ENCODE peak calls at places on chromosomes 6 and 20, in six cellular contexts. F is AG04450; B is ovary; W is mesenchymal stem cell; G is CD8-positive, alpha-beta T cell; Z is tibial artery. D is an unnamed sample.

GRCh38 chr6:147624946-147625515 is 116.5 kb downstream of the SAMD5 start:
- DNase-seq in F (no peak), B (no peak), W (peak), G (no peak), Z (no peak), D (no peak)

GRCh38 chr20:25076731-25077609 is 5.0 kb downstream of the VSX1 start:
- DNase-seq in F (no peak), B (no peak), W (no peak), G (no peak), Z (no peak), D (no peak)

GRCh38 chr6:45495404-45496084 is 117.8 kb upstream of the SUPT3H start:
- DNase-seq in F (no peak), B (no peak), W (no peak), G (peak), Z (no peak), D (no peak)

GRCh38 chr20:35108921-35109320 is 16.3 kb upstream of the TRPC4AP start:
- DNase-seq in F (no peak), B (no peak), W (no peak), G (no peak), Z (no peak), D (no peak)

GRCh38 chr6:63584125-63584514 is 11.8 kb downstream of the LOC128125822 start:
- DNase-seq in F (no peak), B (no peak), W (no peak), G (no peak), Z (no peak), D (no peak)

GRCh38 chr6:119620846-119621570 is 271.4 kb upstream of the MAN1A1 start:
- DNase-seq in F (peak), B (no peak), W (peak), G (no peak), Z (no peak), D (no peak)

GRCh38 chr20:59084041-59084841 is 41.7 kb upstream of the PRELID3B start:
- DNase-seq in F (no peak), B (no peak), W (no peak), G (no peak), Z (no peak), D (no peak)

GRCh38 chr6:118216751-118217150 is 309.7 kb downstream of the SLC35F1 start:
- DNase-seq in F (no peak), B (no peak), W (no peak), G (no peak), Z (no peak), D (no peak)

GRCh38 chr6:42260424-42260888 is 42.8 kb upstream of the MRPS10 start:
- DNase-seq in F (no peak), B (no peak), W (peak), G (no peak), Z (no peak), D (no peak)

GRCh38 chr6:157069585-157069984 is 253.7 kb downstream of the TMEM242 start:
- DNase-seq in F (no peak), B (no peak), W (no peak), G (no peak), Z (no peak), D (no peak)
- H3K27ac ChIP-seq in F (no peak), B (peak), W (no peak), G (no peak), Z (no peak), D (no peak)

DNA sequence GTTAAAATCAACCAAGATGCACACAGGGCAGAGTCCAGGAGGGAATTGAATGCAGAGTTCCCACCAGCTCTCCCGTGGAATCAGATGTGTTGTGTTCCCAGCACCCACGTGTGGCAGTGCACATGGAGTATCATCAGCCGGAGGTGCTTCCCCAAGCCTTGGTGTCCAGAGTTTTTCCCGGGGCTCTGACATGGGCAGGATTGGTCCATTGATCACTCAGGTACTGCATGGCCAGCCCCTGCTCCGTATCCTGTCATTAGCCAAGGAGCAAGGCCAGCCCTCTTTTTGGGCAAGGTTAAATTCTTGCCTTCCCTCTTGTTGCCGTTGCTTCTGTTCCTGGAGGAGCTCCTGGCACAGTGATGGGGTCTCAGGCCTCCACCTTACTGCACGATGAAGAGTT is 28.6 kb upstream of the SLC22A1 start:
- DNase-seq in F (no peak), B (no peak), W (no peak), G (no peak), Z (no peak), D (no peak)
- H3K27ac ChIP-seq in F (no peak), B (no peak), W (no peak), G (no peak), Z (no peak), D (no peak)

GRCh38 chr6:152094992-152095592 is 287.6 kb downstream of the ESR1 start:
- DNase-seq in F (peak), B (peak), W (peak), G (no peak), Z (peak), D (no peak)

GRCh38 chr6:152098683-152099082 is 291.2 kb downstream of the ESR1 start:
- DNase-seq in F (no peak), B (no peak), W (no peak), G (no peak), Z (no peak), D (no peak)

GRCh38 chr6:152094276-152094675 is 286.8 kb downstream of the ESR1 start:
- DNase-seq in F (no peak), B (no peak), W (no peak), G (no peak), Z (no peak), D (no peak)

GRCh38 chr6:152096863-152097496 is 289.5 kb downstream of the ESR1 start:
- DNase-seq in F (peak), B (no peak), W (peak), G (no peak), Z (no peak), D (no peak)

GRCh38 chr6:152099816-152100618 is 292.5 kb downstream of the ESR1 start:
- DNase-seq in F (no peak), B (no peak), W (peak), G (no peak), Z (peak), D (no peak)
- H3K27ac ChIP-seq in F (peak), B (no peak), W (no peak), G (no peak), Z (no peak), D (no peak)

GRCh38 chr20:32672982-32673727 is 586 bp downstream of the C20orf203 start:
- DNase-seq in F (no peak), B (no peak), W (no peak), G (peak), Z (no peak), D (no peak)

GRCh38 chr20:32670773-32671455 is 2.8 kb downstream of the C20orf203 start:
- DNase-seq in F (no peak), B (no peak), W (no peak), G (no peak), Z (no peak), D (no peak)

GRCh38 chr20:32675223-32675975 is 1.7 kb upstream of the C20orf203 start:
- DNase-seq in F (no peak), B (no peak), W (no peak), G (no peak), Z (no peak), D (no peak)

GRCh38 chr20:32674362-32674789 is 635 bp upstream of the C20orf203 start:
- DNase-seq in F (no peak), B (no peak), W (peak), G (peak), Z (no peak), D (no peak)

DNA sequence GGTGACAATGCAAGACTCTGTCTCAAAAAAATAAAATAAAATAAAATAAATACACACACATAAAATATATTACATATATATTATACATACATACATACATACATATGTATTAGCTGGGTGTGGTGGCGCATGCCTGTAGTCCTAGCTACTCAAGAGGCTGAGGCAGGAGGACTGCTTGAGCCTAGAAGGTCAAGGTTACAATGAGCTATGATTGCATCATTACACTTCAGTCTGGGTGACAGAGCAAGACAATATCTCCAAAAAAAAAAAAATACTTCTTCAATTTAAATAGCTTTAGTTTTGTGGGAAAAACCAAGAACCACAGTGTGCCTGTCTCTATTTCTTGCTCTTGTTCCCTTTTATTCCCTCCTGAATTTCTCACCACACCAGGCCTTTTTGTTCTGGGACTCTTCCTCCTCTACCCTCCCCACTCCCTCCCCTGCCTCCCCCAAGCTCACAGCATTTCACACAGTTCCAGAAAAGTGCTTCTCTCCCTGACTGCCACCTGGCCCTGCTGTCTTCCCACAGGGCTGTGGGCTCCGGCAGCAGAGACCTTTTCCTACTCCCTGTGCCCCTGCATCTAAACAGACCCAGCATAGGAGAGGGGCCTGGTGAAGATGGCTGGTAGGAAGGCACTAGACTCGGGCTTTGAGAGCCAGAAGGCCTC is 1.3 kb downstream of the C20orf203 start:
- DNase-seq in F (no peak), B (no peak), W (no peak), G (no peak), Z (no peak), D (no peak)
- H3K27ac ChIP-seq in F (no peak), B (no peak), W (no peak), G (no peak), Z (no peak), D (peak)

GRCh38 chr20:2386516-2387179 is 5.9 kb downstream of the TGM6 start:
- DNase-seq in F (no peak), B (no peak), W (peak), G (no peak), Z (no peak), D (no peak)
- H3K27ac ChIP-seq in F (no peak), B (no peak), W (no peak), G (no peak), Z (no peak), D (no peak)

GRCh38 chr6:39217177-39217864 is 12.0 kb downstream of the KCNK5 start:
- DNase-seq in F (no peak), B (no peak), W (no peak), G (no peak), Z (no peak), D (no peak)
- H3K27ac ChIP-seq in F (no peak), B (no peak), W (no peak), G (no peak), Z (no peak), D (no peak)